ENCODE peak calls at places on chromosome 3, in nine cellular contexts. Y is GM23338, W is astrocyte, X is thoracic aorta, C is tibial nerve, S is A549, O is stomach, U is psoas muscle, J is endothelial cell of umbilical vein. R is an unnamed sample. For H3K4me1, the result is how much of the 10 kb centered on the place peaks cover.

GRCh38 chr3:139202226-139202958 is 141.4 kb upstream of the MRPS22 start:
- DNase-seq in O (no peak), S (no peak), J (no peak), X (no peak), U (no peak), W (no peak), C (no peak), Y (peak), R (no peak)

GRCh38 chr3:71313844-71314243 is 269.7 kb downstream of the FOXP1 start:
- DNase-seq in U (no peak), Y (no peak), S (no peak), J (no peak), C (no peak), W (no peak), O (no peak), X (no peak), R (no peak)

GRCh38 chr3:16140116-16140893 is 34.2 kb upstream of the GALNT15 start:
- DNase-seq in O (no peak), W (peak), S (no peak), C (peak), U (peak), Y (no peak), X (peak), J (peak), R (no peak)

GRCh38 chr3:54547051-54547450 is 380.8 kb downstream of the LRTM1 start:
- DNase-seq in U (no peak), C (no peak), J (no peak), X (no peak), Y (no peak), S (no peak), W (no peak), O (no peak), R (no peak)

GRCh38 chr3:53180305-53181023 is 19.5 kb downstream of the PRKCD start:
- DNase-seq in S (no peak), Y (no peak), U (no peak), J (no peak), O (no peak), X (no peak), C (no peak), W (no peak), R (no peak)

GRCh38 chr3:9503283-9503682 is 50.3 kb downstream of the LHFPL4 start:
- DNase-seq in O (peak), J (peak), W (peak), C (peak), X (no peak), Y (peak), U (peak), S (peak), R (no peak)

GRCh38 chr3:183178833-183179549 is 16.5 kb upstream of the LAMP3 start:
- DNase-seq in S (peak), Y (peak), X (no peak), O (peak), C (peak), U (peak), W (peak), J (peak), R (peak)

GRCh38 chr3:142543307-142543706 is 35.2 kb downstream of the ATR start:
- DNase-seq in S (no peak), W (no peak), U (no peak), Y (no peak), O (no peak), J (no peak), C (no peak), X (no peak), R (no peak)

GRCh38 chr3:65671004-65671403 is 367.7 kb downstream of the MAGI1 start:
- DNase-seq in J (no peak), S (no peak), W (no peak), Y (no peak), O (no peak), C (no peak), U (no peak), X (no peak), R (no peak)

GRCh38 chr3:157394361-157394760 is 42.3 kb upstream of the PTX3 start:
- DNase-seq in O (no peak), X (no peak), W (no peak), Y (no peak), J (no peak), U (no peak), C (no peak), S (no peak), R (no peak)

GRCh38 chr3:128360705-128361271 is 105.9 kb downstream of the DNAJB8 start:
- DNase-seq in S (no peak), W (peak), X (no peak), J (peak), U (no peak), O (no peak), Y (no peak), C (no peak), R (no peak)

GRCh38 chr3:150407051-150407817 is 864 bp upstream of the TSC22D2 start:
- DNase-seq in J (no peak), O (no peak), C (no peak), X (peak), W (peak), S (no peak), U (no peak), Y (peak), R (no peak)

GRCh38 chr3:153284282-153284938 is 122.4 kb downstream of the RAP2B start:
- DNase-seq in U (peak), O (no peak), X (peak), S (peak), J (peak), Y (no peak), C (peak), W (peak), R (peak)

GRCh38 chr3:174322789-174323188 is 536.3 kb upstream of the NAALADL2 start:
- DNase-seq in U (no peak), X (no peak), Y (no peak), C (no peak), O (no peak), S (no peak), J (no peak), W (no peak), R (no peak)

GRCh38 chr3:180624714-180625113 is 22.8 kb downstream of the TTC14 start:
- DNase-seq in X (no peak), O (no peak), C (no peak), Y (peak), J (no peak), U (no peak), W (no peak), S (no peak), R (no peak)

GRCh38 chr3:124701687-124702086 is 28.6 kb upstream of the UMPS start:
- DNase-seq in U (no peak), Y (no peak), C (no peak), S (no peak), J (peak), O (no peak), X (no peak), W (peak), R (no peak)

GRCh38 chr3:71791634-71792033 is 6.7 kb upstream of the PROK2 start:
- DNase-seq in W (no peak), O (no peak), X (no peak), C (no peak), S (no peak), J (no peak), Y (no peak), U (no peak), R (no peak)

GRCh38 chr3:85846940-85847339 is 888.2 kb downstream of the CADM2 start:
- DNase-seq in Y (no peak), U (no peak), O (no peak), C (no peak), J (no peak), W (no peak), S (no peak), X (no peak), R (no peak)

GRCh38 chr3:52880474-52880873 is 16.9 kb downstream of the STIMATE start:
- DNase-seq in O (no peak), S (no peak), U (no peak), J (no peak), X (no peak), C (no peak), Y (no peak), W (no peak), R (no peak)

GRCh38 chr3:191296041-191296541 is 33.1 kb upstream of the CCDC50 start:
- DNase-seq in W (no peak), J (no peak), C (no peak), X (no peak), U (no peak), S (no peak), Y (no peak), O (no peak), R (no peak)

GRCh38 chr3:40109641-40110490 is 199.6 kb upstream of the EIF1B start:
- DNase-seq in S (no peak), U (no peak), X (no peak), W (no peak), Y (peak), O (no peak), J (peak), C (no peak), R (no peak)

GRCh38 chr3:117135207-117135606 is 425.6 kb downstream of the TUSC7 start:
- DNase-seq in J (no peak), S (no peak), Y (no peak), X (no peak), U (no peak), W (no peak), O (no peak), C (no peak), R (no peak)

GRCh38 chr3:56491566-56491965 is 23.3 kb upstream of the ERC2 start:
- DNase-seq in X (no peak), U (no peak), J (no peak), W (no peak), O (no peak), S (no peak), C (no peak), Y (no peak), R (no peak)

GRCh38 chr3:53705024-53705750 is 141.0 kb downstream of the CHDH start:
- DNase-seq in J (no peak), S (no peak), W (peak), U (no peak), C (no peak), Y (no peak), O (peak), X (no peak), R (no peak)

GRCh38 chr3:60336061-60336460 is 915.2 kb downstream of the FHIT start:
- DNase-seq in X (no peak), J (no peak), S (no peak), O (no peak), U (no peak), W (no peak), Y (no peak), C (no peak), R (no peak)

GRCh38 chr3:131694351-131694750 is 191.6 kb upstream of the MRPL3 start:
- DNase-seq in C (no peak), U (no peak), Y (no peak), W (no peak), X (no peak), O (no peak), J (no peak), S (no peak), R (no peak)

GRCh38 chr3:37833790-37834189 is 27.9 kb upstream of the CTDSPL start:
- DNase-seq in Y (peak), U (no peak), O (no peak), S (peak), C (no peak), W (no peak), J (no peak), X (no peak), R (no peak)

GRCh38 chr3:67635806-67636205 is 18.6 kb downstream of the SUCLG2 start:
- DNase-seq in C (no peak), X (no peak), Y (no peak), O (no peak), U (no peak), W (peak), S (no peak), J (no peak), R (no peak)

GRCh38 chr3:50714953-50715352 is 40.2 kb downstream of the DOCK3 start:
- DNase-seq in W (no peak), Y (no peak), C (peak), U (no peak), J (no peak), X (no peak), S (no peak), O (no peak), R (no peak)

GRCh38 chr3:155946178-155946577 is 75.7 kb downstream of the GMPS start:
- DNase-seq in S (no peak), X (no peak), W (peak), U (no peak), C (peak), J (no peak), Y (no peak), O (no peak), R (no peak)

GRCh38 chr3:119195151-119195476 is 21.7 kb downstream of the UPK1B start:
- DNase-seq in W (no peak), J (no peak), X (no peak), C (no peak), S (no peak), U (no peak), O (no peak), Y (no peak), R (no peak)
- H3K27ac ChIP-seq in W (peak), J (no peak), X (no peak), C (no peak), S (peak), U (no peak), O (no peak), Y (no peak), R (no peak)

GRCh38 chr3:112810561-112810960 is 36.1 kb downstream of the CD200R1L start:
- DNase-seq in S (no peak), U (no peak), O (no peak), J (no peak), Y (no peak), C (no peak), W (no peak), X (no peak), R (no peak)
- H3K4me1 ChIP-seq in S (under half), U (under half), O (under half), J (under half), Y (under half), C (under half), W (under half), X (under half), R (under half)

GRCh38 chr3:172449468-172450149 is 1.4 kb upstream of the GHSR start:
- DNase-seq in S (no peak), W (peak), U (peak), J (peak), X (no peak), Y (peak), C (no peak), O (no peak), R (peak)
- TF ChIP-seq CTCF in S (no peak), W (no peak), U (no peak), J (no peak), X (no peak), Y (peak), C (no peak), O (no peak), R (no peak)

GRCh38 chr3:122488262-122488973 is 26.3 kb downstream of the KPNA1 start:
- DNase-seq in S (no peak), J (no peak), Y (no peak), X (no peak), U (no peak), W (no peak), C (no peak), O (no peak), R (no peak)

GRCh38 chr3:122498152-122498551 is 16.6 kb downstream of the KPNA1 start:
- DNase-seq in J (no peak), C (no peak), S (no peak), O (no peak), Y (peak), W (no peak), U (no peak), X (no peak), R (no peak)

GRCh38 chr3:122497425-122497824 is 17.3 kb downstream of the KPNA1 start:
- DNase-seq in C (no peak), S (no peak), U (no peak), W (peak), O (no peak), Y (no peak), J (no peak), X (no peak), R (no peak)

GRCh38 chr3:122496529-122496928 is 18.2 kb downstream of the KPNA1 start:
- DNase-seq in X (no peak), Y (no peak), W (no peak), O (no peak), J (no peak), S (no peak), U (no peak), C (no peak), R (no peak)

GRCh38 chr3:122493296-122493695 is 21.4 kb downstream of the KPNA1 start:
- DNase-seq in C (no peak), Y (no peak), W (peak), X (no peak), J (no peak), U (no peak), S (no peak), O (no peak), R (no peak)
- H3K27ac ChIP-seq in C (no peak), Y (no peak), W (no peak), X (no peak), J (no peak), U (no peak), S (no peak), O (no peak), R (no peak)

GRCh38 chr3:32954506-32954905 is 3.1 kb downstream of the CCR4 start:
- DNase-seq in O (no peak), S (no peak), X (no peak), W (no peak), U (no peak), Y (no peak), J (no peak), C (no peak), R (no peak)
- H3K4me1 ChIP-seq in O (under half), S (under half), X (under half), W (under half), U (under half), Y (under half), J (under half), C (under half), R (under half)

DNA sequence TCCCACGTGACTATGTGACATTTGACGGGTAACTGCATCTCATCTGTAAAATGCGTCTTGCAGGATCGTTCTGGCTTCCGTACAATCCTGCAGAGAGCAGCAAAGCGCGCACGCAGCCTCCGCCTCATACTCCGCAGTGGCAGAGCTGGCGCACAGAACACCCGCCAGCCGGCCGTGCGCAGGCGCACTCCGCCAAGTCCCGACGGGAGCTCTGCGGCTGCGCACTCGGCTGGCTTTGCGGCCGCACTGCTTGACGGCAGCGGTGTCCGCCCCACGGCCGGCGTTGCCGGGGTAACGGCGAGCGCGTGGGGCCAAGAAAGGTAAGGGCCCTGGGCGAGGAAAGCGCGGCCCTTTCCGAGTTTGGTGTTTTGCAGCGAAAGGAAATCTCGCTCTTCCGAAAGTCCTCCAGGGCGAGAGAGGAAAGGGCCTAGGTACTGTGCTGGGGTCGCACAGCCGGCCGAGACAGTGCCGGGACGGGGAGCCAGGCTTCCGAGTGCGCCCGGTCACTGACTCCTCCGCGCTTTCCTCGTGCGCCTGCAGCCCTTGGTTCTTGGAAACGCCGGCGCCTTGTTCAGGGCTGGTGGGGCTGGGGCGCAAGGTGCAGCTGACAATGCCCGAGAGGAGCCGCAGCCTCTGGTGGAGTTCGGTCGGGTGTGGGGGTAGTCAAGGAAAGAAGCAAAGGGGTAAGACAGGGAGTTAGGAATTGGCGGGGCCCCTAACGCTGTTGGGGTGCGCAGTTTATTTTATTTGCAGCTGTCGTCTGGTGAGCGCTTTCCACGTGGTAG is at the start of gene TSEN2:
- DNase-seq in C (peak), Y (peak), X (peak), J (peak), S (peak), W (peak), U (peak), O (peak), R (peak)
- TF ChIP-seq CTCF in C (no peak), Y (no peak), X (no peak), J (no peak), S (no peak), W (no peak), U (no peak), O (no peak), R (no peak)

R was measured in left lung.